ENCODE peak calls at places on chromosome 18, in seven cellular contexts. C is tibial nerve; Y is CD4-positive, CD25-positive, alpha-beta regulatory T cell; X is right cardiac atrium; S is A549; A is effector memory CD4-positive, alpha-beta T cell; P is aorta. B is an unnamed sample. For H3K9me3 and H3K4me1, the result is how much of the 10 kb centered on the place peaks cover.

GRCh38 chr18:2570772-2571199 is 519 bp downstream of the METTL4 start:
- DNase-seq in C (peak), Y (no peak), X (peak), S (peak), A (peak), P (peak), B (peak)

GRCh38 chr18:22346968-22347611 is 70.6 kb downstream of the CTAGE1 start:
- DNase-seq in C (no peak), Y (no peak), X (peak), S (no peak), A (no peak), P (peak), B (peak)

GRCh38 chr18:23828426-23828825 is 139.2 kb downstream of the LAMA3 start:
- DNase-seq in C (no peak), Y (peak), X (no peak), S (peak), A (peak), P (no peak), B (no peak)

GRCh38 chr18:75375341-75375740 is 52.2 kb downstream of the SMIM21 start:
- DNase-seq in C (no peak), Y (no peak), X (no peak), S (no peak), A (no peak), P (no peak), B (no peak)

GRCh38 chr18:13300029-13300428 is 81.5 kb downstream of the LDLRAD4 start:
- DNase-seq in C (no peak), Y (no peak), X (no peak), S (no peak), A (no peak), P (no peak), B (no peak)

GRCh38 chr18:73461038-73461779 is 593.4 kb upstream of the NETO1 start:
- DNase-seq in C (no peak), Y (no peak), X (no peak), S (no peak), A (no peak), P (no peak), B (no peak)

GRCh38 chr18:8816805-8817204 is 111.4 kb downstream of the MTCL1 start:
- DNase-seq in C (no peak), Y (no peak), X (no peak), S (no peak), A (no peak), P (no peak), B (no peak)

GRCh38 chr18:51340332-51340731 is 142.9 kb upstream of the MEX3C start:
- DNase-seq in C (no peak), Y (no peak), X (no peak), S (no peak), A (no peak), P (no peak), B (no peak)

GRCh38 chr18:48754993-48755473 is 195.7 kb downstream of the SMAD7 start:
- DNase-seq in C (no peak), Y (no peak), X (peak), S (no peak), A (no peak), P (no peak), B (peak)

GRCh38 chr18:48917579-48918101 is 33.1 kb downstream of the SMAD7 start:
- DNase-seq in C (no peak), Y (no peak), X (peak), S (no peak), A (no peak), P (no peak), B (no peak)

GRCh38 chr18:22543764-22544163 is 126.0 kb upstream of the CTAGE1 start:
- DNase-seq in C (no peak), Y (no peak), X (peak), S (no peak), A (no peak), P (no peak), B (peak)

GRCh38 chr18:9736942-9737813 is 29.1 kb downstream of the RAB31 start:
- DNase-seq in C (no peak), Y (no peak), X (no peak), S (no peak), A (no peak), P (no peak), B (no peak)

GRCh38 chr18:26091047-26091630 is 726 bp upstream of the SS18 start:
- DNase-seq in C (peak), Y (no peak), X (peak), S (peak), A (no peak), P (peak), B (peak)

GRCh38 chr18:13502585-13502984 is 223.8 kb downstream of the FAM210A start:
- DNase-seq in C (no peak), Y (no peak), X (peak), S (no peak), A (no peak), P (no peak), B (peak)

GRCh38 chr18:42925036-42925435 is 190.4 kb downstream of the RIT2 start:
- DNase-seq in C (no peak), Y (no peak), X (no peak), S (no peak), A (no peak), P (no peak), B (no peak)

GRCh38 chr18:32300914-32301313 is 111.1 kb downstream of the MEP1B start:
- DNase-seq in C (no peak), Y (no peak), X (no peak), S (no peak), A (no peak), P (no peak), B (no peak)

GRCh38 chr18:24023185-24023814 is 8.7 kb downstream of the TTC39C start:
- DNase-seq in C (no peak), Y (no peak), X (no peak), S (peak), A (no peak), P (no peak), B (no peak)

GRCh38 chr18:24930974-24931373 is 421.0 kb downstream of the ZNF521 start:
- DNase-seq in C (no peak), Y (no peak), X (no peak), S (no peak), A (no peak), P (no peak), B (no peak)

GRCh38 chr18:60910534-60910933 is 422.7 kb upstream of the CDH20 start:
- DNase-seq in C (no peak), Y (no peak), X (no peak), S (no peak), A (no peak), P (no peak), B (no peak)

GRCh38 chr18:74918276-74918675 is 290.7 kb downstream of the PTGR3 start:
- DNase-seq in C (no peak), Y (no peak), X (no peak), S (no peak), A (no peak), P (no peak), B (no peak)

GRCh38 chr18:33014060-33014796 is 241.4 kb upstream of the KLHL14 start:
- DNase-seq in C (no peak), Y (no peak), X (no peak), S (no peak), A (no peak), P (no peak), B (no peak)

GRCh38 chr18:31610841-31611240 is 19.2 kb downstream of the TTR start:
- DNase-seq in C (no peak), Y (no peak), X (no peak), S (peak), A (no peak), P (no peak), B (no peak)

GRCh38 chr18:58117685-58118403 is 73.8 kb downstream of the NEDD4L start:
- DNase-seq in C (peak), Y (no peak), X (peak), S (peak), A (no peak), P (no peak), B (no peak)

GRCh38 chr18:3651266-3651665 is 201.3 kb downstream of the TGIF1 start:
- DNase-seq in C (no peak), Y (no peak), X (no peak), S (no peak), A (no peak), P (no peak), B (no peak)

GRCh38 chr18:25125670-25126069 is 226.3 kb downstream of the ZNF521 start:
- DNase-seq in C (no peak), Y (no peak), X (no peak), S (no peak), A (no peak), P (no peak), B (no peak)

GRCh38 chr18:11518788-11519685 is 90.4 kb upstream of the SLC35G4 start:
- DNase-seq in C (no peak), Y (no peak), X (peak), S (peak), A (no peak), P (no peak), B (no peak)

GRCh38 chr18:77872166-77872565 is 622.5 kb downstream of the GALR1 start:
- DNase-seq in C (no peak), Y (no peak), X (no peak), S (no peak), A (no peak), P (no peak), B (no peak)

GRCh38 chr18:77865853-77866252 is 616.2 kb downstream of the GALR1 start:
- DNase-seq in C (no peak), Y (no peak), X (no peak), S (no peak), A (no peak), P (no peak), B (no peak)

GRCh38 chr18:77870238-77870637 is 620.6 kb downstream of the GALR1 start:
- DNase-seq in C (no peak), Y (no peak), X (peak), S (no peak), A (no peak), P (no peak), B (no peak)

GRCh38 chr18:77866309-77866708 is 616.7 kb downstream of the GALR1 start:
- DNase-seq in C (no peak), Y (no peak), X (no peak), S (no peak), A (no peak), P (no peak), B (no peak)

GRCh38 chr18:77870894-77871293 is 621.2 kb downstream of the GALR1 start:
- DNase-seq in C (no peak), Y (no peak), X (no peak), S (no peak), A (no peak), P (no peak), B (no peak)
- H3K9me3 ChIP-seq in C (under half), Y (under half), X (under half), S (under half), A (under half), P (under half), B (under half)

DNA sequence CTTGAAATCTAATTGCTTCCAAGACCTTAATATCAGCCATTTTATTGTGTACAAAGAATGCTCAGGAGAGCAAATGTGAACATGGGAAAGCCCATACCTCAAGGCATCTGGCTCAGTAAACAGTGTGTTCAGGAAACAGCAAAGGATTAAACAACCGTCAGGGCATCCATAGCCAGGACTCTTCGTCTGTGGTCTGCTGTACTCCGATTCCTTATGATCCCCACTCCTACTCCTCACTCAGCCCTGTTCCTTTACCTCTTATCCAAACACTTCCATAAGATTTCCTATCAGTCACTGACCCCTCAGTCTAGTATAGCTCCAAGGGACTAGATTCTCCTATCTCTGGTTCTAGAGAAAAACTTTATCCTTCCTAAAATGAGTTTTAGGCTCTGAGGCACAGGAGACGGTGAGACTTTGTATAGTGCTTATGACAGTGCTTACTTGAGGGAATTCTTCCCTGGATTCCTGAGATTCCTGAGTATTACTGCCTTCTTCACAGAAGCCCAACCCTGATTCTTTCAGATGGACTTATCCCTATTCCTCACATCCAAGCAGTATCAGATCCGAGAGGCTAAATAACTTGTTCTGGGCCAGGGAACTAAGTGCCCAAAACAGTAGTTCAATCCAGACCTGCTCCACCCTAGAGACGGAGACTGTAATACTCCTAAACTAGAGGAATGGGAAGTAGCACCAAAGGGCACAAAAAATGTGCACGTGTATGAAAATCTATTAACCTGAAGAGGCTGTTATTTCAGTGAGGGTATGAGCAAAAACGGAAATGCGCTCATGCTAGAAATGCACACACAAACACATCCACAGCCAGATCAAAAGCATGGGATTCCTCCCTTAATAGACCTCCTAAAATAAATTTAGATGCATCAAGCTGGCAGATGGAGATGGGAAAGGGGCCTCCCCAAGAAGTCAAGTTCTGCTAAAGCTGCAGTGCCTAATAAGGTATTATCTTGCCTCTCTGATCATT is 42.1 kb upstream of the SIGLEC15 start:
- DNase-seq in C (no peak), Y (no peak), X (no peak), S (peak), A (no peak), P (no peak), B (no peak)
- H3K27ac ChIP-seq in C (no peak), Y (no peak), X (no peak), S (peak), A (no peak), P (no peak), B (no peak)

GRCh38 chr18:79679552-79680099 is at the start of gene CTDP1:
- DNase-seq in C (peak), Y (peak), X (peak), S (peak), A (peak), P (peak), B (peak)
- H3K4me1 ChIP-seq in C (under half), Y (half or more), X (under half), S (under half), A (under half), P (under half), B (under half)

GRCh38 chr18:35245719-35246317 is 5.0 kb downstream of the ZNF397 start:
- DNase-seq in C (no peak), Y (no peak), X (no peak), S (no peak), A (no peak), P (no peak), B (no peak)

GRCh38 chr18:35246831-35247230 is 6.0 kb downstream of the ZNF397 start:
- DNase-seq in C (no peak), Y (no peak), X (no peak), S (no peak), A (no peak), P (no peak), B (no peak)

GRCh38 chr18:35247412-35248249 is 6.8 kb downstream of the ZNF397 start:
- DNase-seq in C (no peak), Y (no peak), X (no peak), S (no peak), A (no peak), P (no peak), B (no peak)

GRCh38 chr18:35244671-35245070 is 3.8 kb downstream of the ZNF397 start:
- DNase-seq in C (no peak), Y (no peak), X (no peak), S (no peak), A (no peak), P (no peak), B (no peak)

DNA sequence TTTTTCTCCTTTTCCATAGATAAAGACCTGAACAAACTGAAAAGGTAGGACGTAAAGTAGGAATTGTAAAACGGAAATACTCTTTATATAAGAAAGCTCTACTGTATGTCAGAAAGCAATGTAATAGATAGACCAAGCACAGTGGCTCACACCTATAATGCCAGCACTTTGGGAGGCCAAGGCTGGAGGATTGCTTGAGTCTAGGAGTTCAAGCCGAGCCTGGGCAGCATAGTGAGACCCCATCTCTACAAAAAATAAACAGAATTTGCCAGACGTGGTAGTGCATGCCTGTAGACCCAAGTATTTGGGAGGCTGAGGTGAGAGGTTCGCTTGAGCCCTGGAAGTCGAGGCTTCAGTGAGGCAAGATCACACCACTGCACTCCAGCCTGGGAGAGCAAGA is 7.6 kb downstream of the ZNF397 start:
- DNase-seq in C (no peak), Y (no peak), X (no peak), S (no peak), A (no peak), P (no peak), B (no peak)
- H3K9me3 ChIP-seq in C (under half), Y (under half), X (under half), S (half or more), A (under half), P (under half), B (under half)

GRCh38 chr18:46283895-46284295 is 179.7 kb downstream of the HAUS1 start:
- DNase-seq in C (no peak), Y (no peak), X (no peak), S (no peak), A (no peak), P (no peak), B (no peak)
- H3K27ac ChIP-seq in C (no peak), Y (no peak), X (no peak), S (no peak), A (no peak), P (no peak), B (no peak)

B was measured in psoas muscle.